ENCODE peak calls at places on chromosomes 1 and 21, in seven cellular contexts. One of them, this sample, is unnamed.

GRCh38 chr1:68183895-68184294 is 48.4 kb downstream of the WLS start:
- DNase-seq in GM10248: no peak
- DNase-seq in heart left ventricle: no peak
- DNase-seq in endothelial cell of umbilical vein: no peak
- DNase-seq in GM06990: no peak
- DNase-seq in dorsolateral prefrontal cortex: no peak
- DNase-seq in fibroblast of lung: no peak
- DNase-seq in this sample: no peak

GRCh38 chr1:24236170-24237045 is 49.3 kb upstream of the IFNLR1 start:
- DNase-seq in dorsolateral prefrontal cortex: no peak
- DNase-seq in GM10248: peak; percentile 78
- DNase-seq in heart left ventricle: no peak
- DNase-seq in fibroblast of lung: peak; percentile 78
- DNase-seq in endothelial cell of umbilical vein: no peak
- DNase-seq in GM06990: peak; percentile 24
- DNase-seq in this sample: peak; percentile 65

GRCh38 chr1:87325982-87326738 is 2.5 kb upstream of the LMO4 start:
- DNase-seq in dorsolateral prefrontal cortex: no peak
- DNase-seq in endothelial cell of umbilical vein: peak; percentile 74
- DNase-seq in fibroblast of lung: peak; percentile 49
- DNase-seq in GM06990: no peak
- DNase-seq in heart left ventricle: no peak
- DNase-seq in GM10248: peak; percentile 41
- DNase-seq in this sample: peak; percentile 52

GRCh38 chr1:61284933-61285332 is 202.6 kb downstream of the NFIA start:
- DNase-seq in endothelial cell of umbilical vein: no peak
- DNase-seq in GM10248: no peak
- DNase-seq in fibroblast of lung: no peak
- DNase-seq in GM06990: no peak
- DNase-seq in heart left ventricle: no peak
- DNase-seq in dorsolateral prefrontal cortex: no peak
- DNase-seq in this sample: no peak

GRCh38 chr1:226981838-226982237 is 41.7 kb downstream of the COQ8A start:
- DNase-seq in fibroblast of lung: no peak
- DNase-seq in endothelial cell of umbilical vein: no peak
- DNase-seq in GM10248: no peak
- DNase-seq in GM06990: no peak
- DNase-seq in heart left ventricle: no peak
- DNase-seq in dorsolateral prefrontal cortex: no peak
- DNase-seq in this sample: no peak

GRCh38 chr21:39003982-39004775 is 179.1 kb downstream of the PSMG1 start:
- DNase-seq in GM06990: no peak
- DNase-seq in dorsolateral prefrontal cortex: no peak
- DNase-seq in heart left ventricle: no peak
- DNase-seq in GM10248: no peak
- DNase-seq in endothelial cell of umbilical vein: peak; percentile 74
- DNase-seq in fibroblast of lung: peak; percentile 39
- DNase-seq in this sample: no peak

GRCh38 chr1:10897981-10898728 is 101.7 kb upstream of the CASZ1 start:
- DNase-seq in GM10248: no peak
- DNase-seq in GM06990: no peak
- DNase-seq in heart left ventricle: no peak
- DNase-seq in endothelial cell of umbilical vein: no peak
- DNase-seq in fibroblast of lung: peak; percentile 72
- DNase-seq in dorsolateral prefrontal cortex: no peak
- DNase-seq in this sample: no peak

GRCh38 chr1:223665592-223666312 is at the start of gene CAPN8:
- DNase-seq in fibroblast of lung: peak; percentile 35
- DNase-seq in endothelial cell of umbilical vein: no peak
- DNase-seq in heart left ventricle: no peak
- DNase-seq in GM06990: no peak
- DNase-seq in GM10248: no peak
- DNase-seq in dorsolateral prefrontal cortex: no peak
- DNase-seq in this sample: no peak

DNA sequence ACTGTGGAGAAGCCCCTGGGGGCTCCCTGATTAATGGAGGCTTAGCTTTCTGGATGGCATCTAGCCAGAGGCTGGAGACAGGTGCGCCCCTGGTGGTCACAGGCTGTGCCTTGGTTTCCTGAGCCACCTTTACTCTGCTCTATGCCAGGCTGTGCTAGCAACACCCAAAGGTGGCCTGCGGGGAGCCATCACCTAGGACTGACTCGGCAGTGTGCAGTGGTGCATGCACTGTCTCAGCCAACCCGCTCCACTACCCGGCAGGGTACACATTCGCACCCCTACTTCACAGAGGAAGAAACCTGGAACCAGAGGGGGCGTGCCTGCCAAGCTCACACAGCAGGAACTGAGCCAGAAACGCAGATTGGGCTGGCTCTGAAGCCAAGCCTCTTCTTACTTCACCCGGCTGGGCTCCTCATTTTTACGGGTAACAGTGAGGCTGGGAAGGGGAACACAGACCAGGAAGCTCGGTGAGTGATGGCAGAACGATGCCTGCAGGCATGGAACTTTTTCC is 24.8 kb downstream of the PCSK9 start:
- DNase-seq in heart left ventricle: no peak
- DNase-seq in dorsolateral prefrontal cortex: no peak
- DNase-seq in endothelial cell of umbilical vein: no peak
- DNase-seq in GM10248: peak; percentile 29
- DNase-seq in fibroblast of lung: peak; percentile 24
- DNase-seq in GM06990: no peak
- DNase-seq in this sample: peak; percentile 16
- TF ChIP-seq CTCF in heart left ventricle: no peak
- TF ChIP-seq CTCF in dorsolateral prefrontal cortex: no peak
- TF ChIP-seq CTCF in endothelial cell of umbilical vein: no peak
- TF ChIP-seq CTCF in GM10248: no peak
- TF ChIP-seq CTCF in fibroblast of lung: peak; percentile 14
- TF ChIP-seq CTCF in GM06990: no peak
- TF ChIP-seq CTCF in this sample: peak; percentile 47

GRCh38 chr1:206882555-206882954 is 14.7 kb upstream of the IL24 start:
- DNase-seq in fibroblast of lung: no peak
- DNase-seq in endothelial cell of umbilical vein: no peak
- DNase-seq in GM06990: no peak
- DNase-seq in heart left ventricle: no peak
- DNase-seq in dorsolateral prefrontal cortex: no peak
- DNase-seq in GM10248: no peak
- DNase-seq in this sample: no peak
- TF ChIP-seq CTCF in fibroblast of lung: no peak
- TF ChIP-seq CTCF in endothelial cell of umbilical vein: no peak
- TF ChIP-seq CTCF in GM06990: peak; percentile 22
- TF ChIP-seq CTCF in heart left ventricle: no peak
- TF ChIP-seq CTCF in dorsolateral prefrontal cortex: no peak
- TF ChIP-seq CTCF in GM10248: no peak
- TF ChIP-seq CTCF in this sample: no peak

GRCh38 chr21:29299906-29300546 is 1.3 kb downstream of the BACH1 start:
- DNase-seq in heart left ventricle: peak; percentile 61
- DNase-seq in fibroblast of lung: peak; percentile 98
- DNase-seq in endothelial cell of umbilical vein: peak; percentile 56
- DNase-seq in GM06990: peak; percentile 67
- DNase-seq in dorsolateral prefrontal cortex: no peak
- DNase-seq in GM10248: peak; percentile 53
- DNase-seq in this sample: peak; percentile 77

GRCh38 chr21:29297483-29298347 is 1.0 kb upstream of the BACH1 start:
- DNase-seq in dorsolateral prefrontal cortex: no peak
- DNase-seq in heart left ventricle: no peak
- DNase-seq in fibroblast of lung: no peak
- DNase-seq in GM10248: no peak
- DNase-seq in GM06990: no peak
- DNase-seq in endothelial cell of umbilical vein: no peak
- DNase-seq in this sample: no peak

GRCh38 chr21:29296452-29296851 is 2.3 kb upstream of the BACH1 start:
- DNase-seq in dorsolateral prefrontal cortex: no peak
- DNase-seq in heart left ventricle: no peak
- DNase-seq in GM06990: peak; percentile 39
- DNase-seq in GM10248: no peak
- DNase-seq in fibroblast of lung: no peak
- DNase-seq in endothelial cell of umbilical vein: no peak
- DNase-seq in this sample: no peak

GRCh38 chr21:29299046-29299905 is 554 bp downstream of the BACH1 start:
- DNase-seq in fibroblast of lung: peak; percentile 63
- DNase-seq in dorsolateral prefrontal cortex: peak; percentile 70
- DNase-seq in GM06990: peak; percentile 70
- DNase-seq in endothelial cell of umbilical vein: peak; percentile 68
- DNase-seq in heart left ventricle: peak; percentile 73
- DNase-seq in GM10248: peak; percentile 42
- DNase-seq in this sample: no peak

GRCh38 chr21:29298348-29299045 is at the start of gene BACH1:
- DNase-seq in dorsolateral prefrontal cortex: peak; percentile 91
- DNase-seq in endothelial cell of umbilical vein: peak; percentile 89
- DNase-seq in GM10248: peak; percentile 93
- DNase-seq in heart left ventricle: peak; percentile 95
- DNase-seq in GM06990: peak; percentile 94
- DNase-seq in fibroblast of lung: peak; percentile 91
- DNase-seq in this sample: peak; percentile 96
- TF ChIP-seq CTCF in dorsolateral prefrontal cortex: peak; percentile 48
- TF ChIP-seq CTCF in endothelial cell of umbilical vein: peak; percentile 19
- TF ChIP-seq CTCF in GM10248: peak; percentile 48
- TF ChIP-seq CTCF in heart left ventricle: peak; percentile 48
- TF ChIP-seq CTCF in GM06990: peak; percentile 28
- TF ChIP-seq CTCF in fibroblast of lung: peak; percentile 7
- TF ChIP-seq CTCF in this sample: peak; percentile 37

GRCh38 chr1:34452451-34452850 is 275.7 kb downstream of the C1orf94 start:
- DNase-seq in fibroblast of lung: no peak
- DNase-seq in heart left ventricle: no peak
- DNase-seq in dorsolateral prefrontal cortex: no peak
- DNase-seq in endothelial cell of umbilical vein: no peak
- DNase-seq in GM06990: no peak
- DNase-seq in GM10248: no peak
- DNase-seq in this sample: no peak
- TF ChIP-seq CTCF in fibroblast of lung: no peak
- TF ChIP-seq CTCF in heart left ventricle: no peak
- TF ChIP-seq CTCF in dorsolateral prefrontal cortex: no peak
- TF ChIP-seq CTCF in endothelial cell of umbilical vein: no peak
- TF ChIP-seq CTCF in GM06990: no peak
- TF ChIP-seq CTCF in GM10248: no peak
- TF ChIP-seq CTCF in this sample: no peak

This sample was measured in GM20000.